ENCODE peak calls at places on chromosomes 16 and 17, in ten cellular contexts. D, N, Z, E, L, B, V, X, F and A are unnamed samples.

GRCh38 chr17:38747385-38748328 is 479 bp downstream of the PCGF2 start:
- DNase-seq in N (no peak), F (no peak), X (no peak), L (peak; percentile 64), V (no peak), D (peak; percentile 37), Z (no peak), B (peak; percentile 82), E (no peak), A (no peak)

GRCh38 chr16:54588026-54588425 is 301.4 kb upstream of the IRX3 start:
- DNase-seq in X (no peak), N (no peak), E (no peak), D (no peak), F (no peak), Z (no peak), L (no peak), B (no peak), V (no peak), A (no peak)

GRCh38 chr16:82133798-82134197 is 36.2 kb downstream of the MPHOSPH6 start:
- DNase-seq in V (no peak), X (no peak), B (no peak), D (no peak), N (no peak), Z (no peak), L (no peak), E (no peak), F (no peak), A (no peak)

GRCh38 chr17:77649717-77650211 is 308.7 kb upstream of the TNRC6C start:
- DNase-seq in V (no peak), L (no peak), X (peak; percentile 39), D (no peak), F (no peak), Z (no peak), E (peak; percentile 18), N (no peak), B (no peak), A (no peak)

GRCh38 chr17:10162034-10162433 is 36.4 kb downstream of the GAS7 start:
- DNase-seq in B (no peak), L (no peak), E (no peak), V (no peak), N (no peak), Z (no peak), X (no peak), D (no peak), F (no peak), A (no peak)

GRCh38 chr17:38791162-38791561 is 8.2 kb downstream of the PIP4K2B start:
- DNase-seq in V (no peak), N (no peak), X (no peak), L (no peak), E (no peak), B (no peak), F (no peak), D (no peak), Z (no peak), A (no peak)

GRCh38 chr16:81784042-81784785 is 5.1 kb downstream of the PLCG2 start:
- DNase-seq in D (no peak), L (no peak), F (no peak), V (no peak), E (no peak), B (no peak), X (no peak), Z (no peak), N (no peak), A (no peak)

GRCh38 chr16:76837872-76838271 is 353.1 kb upstream of the MON1B start:
- DNase-seq in N (no peak), F (no peak), D (no peak), X (no peak), L (no peak), B (no peak), Z (no peak), V (no peak), E (no peak), A (no peak)

GRCh38 chr17:73998246-73999220 is 204.9 kb upstream of the RPL38 start:
- DNase-seq in V (no peak), B (peak; percentile 53), X (peak; percentile 85), N (peak; percentile 61), D (peak; percentile 12), Z (peak; percentile 36), E (no peak), F (no peak), L (peak; percentile 88), A (peak; percentile 41)

GRCh38 chr16:23089111-23089510 is 60.1 kb downstream of the USP31 start:
- DNase-seq in X (no peak), V (no peak), Z (no peak), N (no peak), L (no peak), E (no peak), B (no peak), F (no peak), D (no peak), A (no peak)

GRCh38 chr16:8063151-8063550 is 527.2 kb downstream of the TMEM114 start:
- DNase-seq in V (no peak), E (no peak), B (no peak), L (no peak), Z (no peak), D (no peak), X (no peak), F (no peak), N (no peak), A (no peak)

GRCh38 chr17:68760141-68760475 is 158.9 kb upstream of the FAM20A start:
- DNase-seq in D (no peak), B (no peak), N (no peak), F (no peak), V (no peak), E (no peak), Z (no peak), L (no peak), X (no peak), A (no peak)

GRCh38 chr16:7270823-7271222 is 61.8 kb upstream of the RBFOX1 start:
- DNase-seq in B (no peak), D (no peak), N (no peak), Z (no peak), X (no peak), L (no peak), V (no peak), F (no peak), E (no peak), A (no peak)

GRCh38 chr17:63035271-63035670 is 69.2 kb downstream of the TANC2 start:
- DNase-seq in F (no peak), D (no peak), B (no peak), V (no peak), E (no peak), X (no peak), Z (no peak), L (no peak), N (no peak), A (no peak)

GRCh38 chr17:49997773-49998703 is 3.0 kb upstream of the DLX3 start:
- DNase-seq in E (peak; percentile 83), B (peak; percentile 80), F (peak; percentile 78), X (peak; percentile 95), D (peak; percentile 87), V (peak; percentile 69), N (peak; percentile 80), Z (peak; percentile 74), L (peak; percentile 88), A (peak; percentile 81)

GRCh38 chr17:68950725-68951124 is 4.5 kb downstream of the ABCA8 start:
- DNase-seq in F (no peak), B (peak; percentile 19), L (no peak), Z (no peak), E (no peak), V (no peak), N (no peak), D (no peak), X (no peak), A (no peak)